ENCODE peak calls at places on chromosomes 12 and 14, in four cellular contexts. E is activated CD4-positive, CD25-positive, alpha-beta regulatory T cell; K is adipocyte; I is stomach. A is an unnamed sample.

GRCh38 chr12:40063424-40063823 is 42.5 kb downstream of the SLC2A13 start:
- DNase-seq in E (no peak), K (no peak), I (no peak), A (no peak)

GRCh38 chr12:39581592-39581991 is 38.0 kb downstream of the ABCD2 start:
- DNase-seq in E (no peak), K (no peak), I (no peak), A (no peak)

GRCh38 chr12:89960011-89960507 is 251.4 kb upstream of the ATP2B1 start:
- DNase-seq in E (no peak), K (no peak), I (no peak), A (no peak)

GRCh38 chr12:6778212-6778570 is 5.9 kb downstream of the LAG3 start:
- DNase-seq in E (no peak), K (peak; percentile 50), I (no peak), A (peak; percentile 30)

GRCh38 chr14:96090441-96091148 is 51.4 kb downstream of the C14orf132 start:
- DNase-seq in E (no peak), K (peak; percentile 70), I (no peak), A (peak; percentile 65)

GRCh38 chr12:28645436-28645835 is 455.2 kb downstream of the CCDC91 start:
- DNase-seq in E (no peak), K (no peak), I (no peak), A (no peak)

GRCh38 chr12:12007001-12007712 is 63.6 kb upstream of the BCL2L14 start:
- DNase-seq in E (peak; percentile 26), K (no peak), I (no peak), A (no peak)

GRCh38 chr14:91582761-91583160 is 72.7 kb upstream of the PPP4R3A start:
- DNase-seq in E (no peak), K (no peak), I (no peak), A (no peak)

GRCh38 chr12:113196996-113197395 is 11.5 kb downstream of the RITA1 start:
- DNase-seq in E (no peak), K (peak; percentile 86), I (peak; percentile 73), A (peak; percentile 76)

GRCh38 chr12:21539797-21540196 is 13.7 kb downstream of the SPX start:
- DNase-seq in E (no peak), K (no peak), I (no peak), A (no peak)

GRCh38 chr12:57128519-57129247 is 400 bp downstream of the LRP1 start:
- DNase-seq in E (no peak), K (peak; percentile 39), I (no peak), A (no peak)

GRCh38 chr12:81896771-81897170 is 137.6 kb upstream of the PPFIA2 start:
- DNase-seq in E (no peak), K (peak; percentile 8), I (no peak), A (no peak)

GRCh38 chr12:108846320-108846719 is 11.1 kb downstream of the SSH1 start:
- DNase-seq in E (no peak), K (no peak), I (no peak), A (no peak)

A was measured in mucosa of gallbladder.